ENCODE peak calls at places on chromosomes 2 and 18, in six cellular contexts. N is RWPE1; O is Caki2; C is activated T-cell treated with anti-CD3 and anti-CD28 coated beads, Interleukin-2, amount 50 U/mL, for 72 hours; H is K562; Y is PC-3. Q is an unnamed sample.

GRCh38 chr18:79242246-79242645 is 153.5 kb upstream of the NFATC1 start:
- DNase-seq in N (no peak), O (no peak), C (no peak), H (no peak), Y (no peak), Q (no peak)

GRCh38 chr2:61328707-61329251 is 142.1 kb downstream of the USP34 start:
- DNase-seq in N (no peak), O (no peak), C (no peak), H (no peak), Y (peak), Q (peak)

GRCh38 chr2:113077921-113078320 is 10.2 kb downstream of the IL1F10 start:
- DNase-seq in N (peak), O (peak), C (no peak), H (no peak), Y (peak), Q (no peak)

GRCh38 chr2:127582863-127583861 is 47.7 kb downstream of the MYO7B start:
- DNase-seq in N (no peak), O (no peak), C (no peak), H (no peak), Y (no peak), Q (no peak)

GRCh38 chr18:60596928-60597327 is 224.4 kb upstream of the MC4R start:
- DNase-seq in N (no peak), O (no peak), C (no peak), H (no peak), Y (no peak), Q (no peak)

GRCh38 chr2:139992078-139992477 is 1211.9 kb upstream of the NXPH2 start:
- DNase-seq in N (no peak), O (no peak), C (no peak), H (peak), Y (no peak), Q (peak)

GRCh38 chr18:10579079-10579867 is 53.4 kb downstream of the NAPG start:
- DNase-seq in N (peak), O (peak), C (no peak), H (no peak), Y (peak), Q (no peak)

GRCh38 chr18:75456277-75456676 is 28.8 kb upstream of the SMIM21 start:
- DNase-seq in N (no peak), O (no peak), C (no peak), H (no peak), Y (no peak), Q (no peak)

GRCh38 chr2:128467321-128467901 is 148.7 kb upstream of the HS6ST1 start:
- DNase-seq in N (no peak), O (no peak), C (no peak), H (no peak), Y (no peak), Q (no peak)

GRCh38 chr2:72778410-72778809 is 47.4 kb downstream of the EXOC6B start:
- DNase-seq in N (peak), O (peak), C (no peak), H (no peak), Y (peak), Q (no peak)

GRCh38 chr18:43588838-43589237 is 311.5 kb upstream of the SYT4 start:
- DNase-seq in N (no peak), O (no peak), C (no peak), H (no peak), Y (no peak), Q (no peak)

GRCh38 chr18:28149810-28150420 is 27.0 kb downstream of the CDH2 start:
- DNase-seq in N (no peak), O (peak), C (no peak), H (no peak), Y (no peak), Q (no peak)

GRCh38 chr2:84160461-84160860 is 298.6 kb downstream of the SUCLG1 start:
- DNase-seq in N (no peak), O (no peak), C (no peak), H (no peak), Y (no peak), Q (no peak)

GRCh38 chr2:141630531-141630930 is 500.3 kb downstream of the LRP1B start:
- DNase-seq in N (no peak), O (no peak), C (no peak), H (no peak), Y (no peak), Q (no peak)

GRCh38 chr2:69917854-69918253 is 2.9 kb downstream of the MXD1 start:
- DNase-seq in N (peak), O (peak), C (no peak), H (peak), Y (peak), Q (peak)

GRCh38 chr2:232587527-232587926 is 37.0 kb downstream of the EIF4E2 start:
- DNase-seq in N (no peak), O (no peak), C (no peak), H (no peak), Y (no peak), Q (no peak)

GRCh38 chr2:30561349-30561748 is 114.3 kb downstream of the LCLAT1 start:
- DNase-seq in N (no peak), O (no peak), C (no peak), H (no peak), Y (peak), Q (no peak)

Q was measured in HCT116.